ENCODE peak calls at places on chromosomes 2 and 18, in six cellular contexts. One of them, this sample, is unnamed.

GRCh38 chr2:85577386-85578242 is at the start of gene VAMP8:
- DNase-seq in mesenchymal stem cell: peak; percentile 49
- DNase-seq in IMR-90: no peak
- DNase-seq in mesendoderm: peak; percentile 86
- DNase-seq in H9: peak; percentile 92
- DNase-seq in neuronal stem cell: no peak
- DNase-seq in this sample: peak; percentile 80

GRCh38 chr2:55611997-55612396 is 5.4 kb downstream of the PPP4R3B start:
- DNase-seq in H9: no peak
- DNase-seq in IMR-90: no peak
- DNase-seq in mesenchymal stem cell: no peak
- DNase-seq in neuronal stem cell: no peak
- DNase-seq in mesendoderm: no peak
- DNase-seq in this sample: no peak

GRCh38 chr2:162430323-162430722 is 86.4 kb downstream of the GCA start:
- DNase-seq in mesenchymal stem cell: no peak
- DNase-seq in mesendoderm: peak; percentile 7
- DNase-seq in IMR-90: no peak
- DNase-seq in neuronal stem cell: no peak
- DNase-seq in H9: no peak
- DNase-seq in this sample: no peak

GRCh38 chr18:22171839-22172582 is 2.6 kb downstream of the GATA6 start:
- DNase-seq in H9: no peak
- DNase-seq in IMR-90: no peak
- DNase-seq in neuronal stem cell: no peak
- DNase-seq in mesenchymal stem cell: no peak
- DNase-seq in mesendoderm: no peak
- DNase-seq in this sample: peak; percentile 57

GRCh38 chr2:60808330-60808801 is 52.3 kb downstream of the PAPOLG start:
- DNase-seq in mesendoderm: peak; percentile 28
- DNase-seq in mesenchymal stem cell: no peak
- DNase-seq in H9: peak; percentile 75
- DNase-seq in IMR-90: no peak
- DNase-seq in neuronal stem cell: no peak
- DNase-seq in this sample: peak; percentile 10

GRCh38 chr2:56613254-56613653 is 429.5 kb downstream of the CCDC85A start:
- DNase-seq in neuronal stem cell: no peak
- DNase-seq in mesenchymal stem cell: no peak
- DNase-seq in IMR-90: no peak
- DNase-seq in mesendoderm: no peak
- DNase-seq in H9: no peak
- DNase-seq in this sample: no peak

GRCh38 chr2:196453613-196454047 is 185.9 kb upstream of the CCDC150 start:
- DNase-seq in H9: peak; percentile 36
- DNase-seq in neuronal stem cell: peak; percentile 21
- DNase-seq in IMR-90: peak; percentile 63
- DNase-seq in mesenchymal stem cell: peak; percentile 36
- DNase-seq in mesendoderm: peak; percentile 69
- DNase-seq in this sample: no peak

GRCh38 chr2:28247326-28247725 is 145.3 kb upstream of the FOSL2 start:
- DNase-seq in IMR-90: no peak
- DNase-seq in mesendoderm: peak; percentile 25
- DNase-seq in neuronal stem cell: no peak
- DNase-seq in H9: no peak
- DNase-seq in mesenchymal stem cell: no peak
- DNase-seq in this sample: no peak

GRCh38 chr2:174606336-174606735 is 8.7 kb upstream of the WIPF1 start:
- DNase-seq in neuronal stem cell: no peak
- DNase-seq in mesenchymal stem cell: peak; percentile 92
- DNase-seq in H9: no peak
- DNase-seq in IMR-90: peak; percentile 93
- DNase-seq in mesendoderm: no peak
- DNase-seq in this sample: no peak

GRCh38 chr2:25000503-25001328 is 29.0 kb upstream of the DNAJC27 start:
- DNase-seq in IMR-90: peak; percentile 68
- DNase-seq in neuronal stem cell: no peak
- DNase-seq in mesenchymal stem cell: no peak
- DNase-seq in mesendoderm: no peak
- DNase-seq in H9: no peak
- DNase-seq in this sample: no peak

GRCh38 chr2:64831134-64831976 is 157.8 kb upstream of the SLC1A4 start:
- DNase-seq in IMR-90: peak; percentile 89
- DNase-seq in mesendoderm: peak; percentile 82
- DNase-seq in mesenchymal stem cell: peak; percentile 95
- DNase-seq in H9: peak; percentile 85
- DNase-seq in neuronal stem cell: peak; percentile 41
- DNase-seq in this sample: no peak

GRCh38 chr2:234911271-234911670 is 40.5 kb upstream of the SH3BP4 start:
- DNase-seq in IMR-90: peak; percentile 83
- DNase-seq in mesenchymal stem cell: peak; percentile 48
- DNase-seq in H9: peak; percentile 11
- DNase-seq in mesendoderm: no peak
- DNase-seq in neuronal stem cell: no peak
- DNase-seq in this sample: no peak

GRCh38 chr2:47038656-47039501 is 116.2 kb downstream of the STPG4 start:
- DNase-seq in neuronal stem cell: no peak
- DNase-seq in IMR-90: no peak
- DNase-seq in mesenchymal stem cell: peak; percentile 38
- DNase-seq in mesendoderm: no peak
- DNase-seq in H9: no peak
- DNase-seq in this sample: no peak

GRCh38 chr18:77634495-77634894 is 384.8 kb downstream of the GALR1 start:
- DNase-seq in mesendoderm: no peak
- DNase-seq in mesenchymal stem cell: no peak
- DNase-seq in IMR-90: no peak
- DNase-seq in H9: no peak
- DNase-seq in neuronal stem cell: no peak
- DNase-seq in this sample: no peak

GRCh38 chr2:7191927-7192326 is 274.7 kb downstream of the RNF144A start:
- DNase-seq in H9: no peak
- DNase-seq in mesenchymal stem cell: peak; percentile 86
- DNase-seq in IMR-90: peak; percentile 62
- DNase-seq in mesendoderm: peak; percentile 85
- DNase-seq in neuronal stem cell: no peak
- DNase-seq in this sample: no peak

GRCh38 chr2:161134547-161135518 is 25.4 kb upstream of the TANK start:
- DNase-seq in mesendoderm: peak; percentile 82
- DNase-seq in IMR-90: no peak
- DNase-seq in neuronal stem cell: no peak
- DNase-seq in H9: no peak
- DNase-seq in mesenchymal stem cell: peak; percentile 31
- DNase-seq in this sample: no peak

GRCh38 chr2:104848526-104848925 is 5.4 kb upstream of the POU3F3 start:
- DNase-seq in mesendoderm: no peak
- DNase-seq in mesenchymal stem cell: no peak
- DNase-seq in IMR-90: no peak
- DNase-seq in neuronal stem cell: no peak
- DNase-seq in H9: no peak
- DNase-seq in this sample: no peak

GRCh38 chr2:199848323-199848722 is 2.7 kb downstream of the FTCDNL1 start:
- DNase-seq in H9: no peak
- DNase-seq in neuronal stem cell: no peak
- DNase-seq in mesendoderm: no peak
- DNase-seq in mesenchymal stem cell: no peak
- DNase-seq in IMR-90: no peak
- DNase-seq in this sample: no peak

GRCh38 chr2:82027901-82028570 is 1723.5 kb upstream of the LRRTM1 start:
- DNase-seq in mesenchymal stem cell: no peak
- DNase-seq in neuronal stem cell: no peak
- DNase-seq in mesendoderm: no peak
- DNase-seq in H9: no peak
- DNase-seq in IMR-90: no peak
- DNase-seq in this sample: no peak

GRCh38 chr18:22226801-22227200 is 57.4 kb downstream of the GATA6 start:
- DNase-seq in mesendoderm: no peak
- DNase-seq in mesenchymal stem cell: no peak
- DNase-seq in H9: no peak
- DNase-seq in neuronal stem cell: no peak
- DNase-seq in IMR-90: peak; percentile 56
- DNase-seq in this sample: no peak

GRCh38 chr2:111219285-111219684 is 98.6 kb downstream of the BCL2L11 start:
- DNase-seq in H9: peak; percentile 55
- DNase-seq in neuronal stem cell: peak; percentile 15
- DNase-seq in mesendoderm: peak; percentile 59
- DNase-seq in IMR-90: peak; percentile 12
- DNase-seq in mesenchymal stem cell: no peak
- DNase-seq in this sample: no peak

GRCh38 chr2:44954902-44955592 is 13.5 kb downstream of the SIX3 start:
- DNase-seq in H9: no peak
- DNase-seq in neuronal stem cell: no peak
- DNase-seq in mesendoderm: no peak
- DNase-seq in mesenchymal stem cell: peak; percentile 28
- DNase-seq in IMR-90: no peak
- DNase-seq in this sample: no peak

DNA sequence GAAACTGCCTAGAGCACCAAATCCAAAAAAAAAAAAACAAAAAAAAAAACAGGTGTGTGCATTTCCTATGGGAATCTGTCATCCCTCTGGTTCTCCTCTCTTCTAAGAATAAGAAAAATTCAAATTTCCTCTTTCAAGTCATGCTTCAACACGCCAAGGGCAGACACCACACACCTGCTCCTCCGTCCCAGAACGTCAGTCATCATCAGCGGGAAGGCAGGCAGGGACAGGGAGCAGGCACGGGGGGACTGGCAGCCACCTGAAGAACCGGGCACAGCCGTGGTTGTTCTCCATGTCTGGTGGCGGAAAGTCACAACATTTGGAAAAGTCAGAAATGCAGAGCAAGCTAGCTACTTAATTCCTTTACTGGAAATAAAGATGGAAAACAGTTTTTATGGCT is 214.8 kb downstream of the IKZF2 start:
- DNase-seq in mesenchymal stem cell: no peak
- DNase-seq in neuronal stem cell: no peak
- DNase-seq in IMR-90: no peak
- DNase-seq in mesendoderm: no peak
- DNase-seq in H9: no peak
- DNase-seq in this sample: no peak
- H2BK15ac ChIP-seq in mesenchymal stem cell: no peak overlapping the region
- H2BK15ac ChIP-seq in neuronal stem cell: no peak overlapping the region
- H2BK15ac ChIP-seq in IMR-90: no peak overlapping the region
- H2BK15ac ChIP-seq in mesendoderm: no peak overlapping the region
- H2BK15ac ChIP-seq in H9: no peak overlapping the region
- H2BK15ac ChIP-seq in this sample: no peak overlapping the region

DNA sequence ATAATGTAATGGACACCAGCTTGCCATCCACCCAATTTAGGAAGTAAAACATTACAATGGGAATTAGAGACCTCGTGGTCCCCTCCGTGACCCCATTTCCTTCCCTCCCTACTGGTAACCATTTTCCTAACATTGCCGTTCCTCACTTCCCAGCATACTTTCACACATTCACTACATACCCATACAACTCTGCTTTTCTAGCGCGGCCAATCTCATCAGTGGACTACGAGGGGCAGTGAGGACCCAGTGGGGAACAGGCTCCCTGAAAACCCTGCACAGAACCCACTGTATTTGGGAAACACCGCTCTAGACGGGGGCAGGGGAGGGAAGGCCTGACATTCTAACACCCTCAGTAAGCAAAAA is 1.1 kb downstream of the ENOSF1 start:
- DNase-seq in mesenchymal stem cell: no peak
- DNase-seq in mesendoderm: peak; percentile 43
- DNase-seq in neuronal stem cell: no peak
- DNase-seq in IMR-90: no peak
- DNase-seq in H9: no peak
- DNase-seq in this sample: no peak
- H2BK15ac ChIP-seq in mesenchymal stem cell: no peak overlapping the region
- H2BK15ac ChIP-seq in mesendoderm: no peak overlapping the region
- H2BK15ac ChIP-seq in neuronal stem cell: no peak overlapping the region
- H2BK15ac ChIP-seq in IMR-90: no peak overlapping the region
- H2BK15ac ChIP-seq in H9: no peak overlapping the region
- H2BK15ac ChIP-seq in this sample: no peak overlapping the region

GRCh38 chr2:78024991-78025390 is 502.8 kb upstream of the LRRTM4 start:
- DNase-seq in IMR-90: no peak
- DNase-seq in neuronal stem cell: no peak
- DNase-seq in mesenchymal stem cell: no peak
- DNase-seq in H9: no peak
- DNase-seq in mesendoderm: no peak
- DNase-seq in this sample: no peak
- H2BK15ac ChIP-seq in IMR-90: no peak overlapping the region
- H2BK15ac ChIP-seq in neuronal stem cell: no peak overlapping the region
- H2BK15ac ChIP-seq in mesenchymal stem cell: no peak overlapping the region
- H2BK15ac ChIP-seq in H9: no peak overlapping the region
- H2BK15ac ChIP-seq in mesendoderm: no peak overlapping the region
- H2BK15ac ChIP-seq in this sample: no peak overlapping the region

GRCh38 chr18:62435435-62436031 is 87.3 kb upstream of the ZCCHC2 start:
- DNase-seq in H9: no peak
- DNase-seq in neuronal stem cell: no peak
- DNase-seq in mesenchymal stem cell: no peak
- DNase-seq in IMR-90: no peak
- DNase-seq in mesendoderm: no peak
- DNase-seq in this sample: no peak
- H2BK15ac ChIP-seq in H9: no peak overlapping the region
- H2BK15ac ChIP-seq in neuronal stem cell: no peak overlapping the region
- H2BK15ac ChIP-seq in mesenchymal stem cell: no peak overlapping the region
- H2BK15ac ChIP-seq in IMR-90: no peak overlapping the region
- H2BK15ac ChIP-seq in mesendoderm: no peak overlapping the region
- H2BK15ac ChIP-seq in this sample: no peak overlapping the region